ENCODE peak calls at places on chromosomes 12 and 14, in seven cellular contexts. N is psoas muscle, A is progenitor cell of endocrine pancreas, I is hepatocyte, K is tibial nerve, B is neural progenitor cell, F is uterus. M is an unnamed sample.
A peak's percentile ranks its signal among the peaks of the same experiment; 100 is the strongest.

GRCh38 chr12:69904761-69905160 is 79.7 kb downstream of the MYRFL start:
- DNase-seq in A (no peak), F (no peak), I (no peak), K (no peak), B (peak; percentile 16), N (no peak), M (no peak)

GRCh38 chr14:90487031-90487430 is 90.2 kb downstream of the CALM1 start:
- DNase-seq in N (no peak), A (no peak), F (no peak), K (no peak), B (no peak), I (no peak), M (no peak)

GRCh38 chr12:19657401-19657800 is 218.1 kb downstream of the AEBP2 start:
- DNase-seq in N (no peak), B (no peak), I (no peak), A (no peak), F (no peak), K (no peak), M (no peak)

GRCh38 chr14:100067481-100067880 is 2.3 kb downstream of the EVL start:
- DNase-seq in I (no peak), B (no peak), N (no peak), K (no peak), F (no peak), A (no peak), M (no peak)

GRCh38 chr12:62715086-62715786 is 219.7 kb downstream of the PPM1H start:
- DNase-seq in A (no peak), B (peak; percentile 61), I (no peak), K (peak; percentile 27), F (peak; percentile 35), N (no peak), M (no peak)

GRCh38 chr12:71727958-71728357 is 26.7 kb upstream of the RAB21 start:
- DNase-seq in F (no peak), K (no peak), N (no peak), I (no peak), B (no peak), A (no peak), M (no peak)

GRCh38 chr12:117528538-117528937 is 167.1 kb upstream of the NOS1 start:
- DNase-seq in F (no peak), N (no peak), A (no peak), I (no peak), B (no peak), K (no peak), M (no peak)

GRCh38 chr12:132342322-132342721 is 12.9 kb upstream of the GALNT9 start:
- DNase-seq in B (peak; percentile 63), K (no peak), A (no peak), I (no peak), N (no peak), F (no peak), M (peak; percentile 68)

GRCh38 chr12:93967454-93967853 is 180.9 kb upstream of the PLXNC1 start:
- DNase-seq in F (no peak), A (no peak), I (no peak), K (no peak), B (no peak), N (no peak), M (no peak)

GRCh38 chr14:64442300-64442988 is 22.9 kb upstream of the AKAP5 start:
- DNase-seq in I (peak; percentile 15), B (no peak), N (no peak), K (no peak), A (no peak), F (peak; percentile 30), M (no peak)

GRCh38 chr14:24960816-24961215 is 89.1 kb downstream of the STXBP6 start:
- DNase-seq in F (no peak), I (no peak), K (no peak), A (no peak), B (no peak), N (no peak), M (no peak)

GRCh38 chr12:29428630-29429029 is 47.7 kb upstream of the ERGIC2 start:
- DNase-seq in A (no peak), F (no peak), K (no peak), I (peak; percentile 25), N (no peak), B (no peak), M (no peak)

GRCh38 chr12:5944053-5944452 is 1.0 kb downstream of the ANO2 start:
- DNase-seq in A (no peak), I (no peak), N (no peak), F (no peak), B (no peak), K (no peak), M (no peak)

DNA sequence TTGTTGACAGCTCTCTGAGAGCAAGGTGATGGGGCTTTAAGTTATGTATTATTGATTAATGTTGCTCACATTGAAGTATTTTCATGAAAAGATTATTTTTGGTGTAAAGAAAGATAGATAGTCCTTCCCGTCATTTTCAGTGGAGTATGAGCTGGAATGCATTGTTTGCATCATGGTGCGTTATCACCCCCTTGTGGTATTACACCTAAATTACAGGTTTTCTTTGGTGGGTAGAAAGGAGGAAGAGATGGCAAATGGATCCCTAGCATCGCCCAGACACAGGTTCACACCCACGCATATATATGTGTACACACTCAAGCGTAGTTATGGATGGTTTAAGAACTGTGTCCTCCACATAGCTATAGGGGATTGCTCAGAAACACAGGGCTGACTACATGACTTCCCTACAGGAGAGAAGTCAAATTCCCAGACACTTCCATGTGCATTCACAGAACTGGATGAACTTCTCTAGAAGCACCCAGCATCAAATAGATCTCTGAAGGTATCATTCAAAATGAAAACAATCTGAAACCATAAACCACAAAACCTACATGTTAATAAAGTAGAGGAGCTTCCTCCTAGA is 14.4 kb upstream of the SERPINA10 start:
- DNase-seq in K (no peak), N (no peak), B (peak; percentile 20), I (peak; percentile 38), F (no peak), A (no peak), M (no peak)
- TF ChIP-seq CTCF in K (no peak), N (no peak), B (peak; percentile 64), I (peak; percentile 36), F (no peak), A (peak; percentile 45), M (peak; percentile 60)

DNA sequence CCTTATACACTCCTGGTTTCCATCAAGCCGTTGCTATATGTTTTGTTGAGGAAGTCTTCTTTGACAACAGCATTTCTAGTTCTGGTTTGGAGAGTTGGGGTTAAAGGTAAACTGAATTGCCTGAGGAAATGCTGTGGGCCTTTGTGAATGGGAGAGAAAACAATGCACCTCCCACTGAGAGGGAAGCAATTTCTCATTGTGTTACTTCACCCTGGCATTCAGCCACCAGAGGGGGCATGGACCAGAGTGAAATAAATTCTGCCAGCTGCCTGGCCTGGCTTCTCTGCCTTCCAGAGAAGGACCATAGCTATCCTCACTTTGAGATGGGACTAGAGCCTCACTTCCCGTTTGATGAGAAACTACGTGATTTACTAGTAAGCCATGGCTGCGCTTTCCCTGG is 475.3 kb downstream of the EGLN3 start:
- DNase-seq in N (no peak), B (peak; percentile 95), I (peak; percentile 44), K (no peak), A (peak; percentile 44), F (no peak), M (peak; percentile 75)
- TF ChIP-seq CTCF in N (no peak), B (peak; percentile 70), I (peak; percentile 41), K (no peak), A (peak; percentile 67), F (no peak), M (peak; percentile 43)

DNA sequence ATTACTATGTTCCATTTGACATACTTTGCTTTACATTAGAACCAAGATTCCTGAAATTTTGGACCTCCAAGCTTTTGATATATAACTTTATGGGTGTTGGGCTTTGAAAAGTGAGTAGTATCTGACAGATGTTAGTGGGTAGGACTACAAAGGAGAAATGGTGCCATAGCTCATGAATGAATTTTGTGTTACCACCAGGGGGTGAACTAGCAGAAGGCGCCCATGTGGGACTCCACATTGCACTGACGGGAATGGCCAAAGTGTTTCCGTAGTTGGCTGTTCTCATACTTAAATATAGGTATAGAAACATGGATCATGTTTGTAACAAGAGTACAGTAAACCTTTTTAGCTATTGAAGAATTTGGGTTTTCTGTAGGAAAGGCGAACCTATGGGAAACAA is 337.5 kb downstream of the FLRT2 start:
- DNase-seq in N (no peak), B (no peak), I (no peak), K (no peak), F (no peak), A (no peak), M (peak; percentile 20)
- TF ChIP-seq CTCF in N (no peak), B (peak; percentile 12), I (no peak), K (no peak), F (no peak), A (no peak), M (no peak)

GRCh38 chr12:77928078-77928477 is 97.4 kb downstream of the NAV3 start:
- DNase-seq in K (no peak), F (no peak), I (no peak), A (no peak), B (no peak), N (no peak), M (no peak)

GRCh38 chr12:77924703-77925102 is 94.0 kb downstream of the NAV3 start:
- DNase-seq in F (no peak), I (peak; percentile 15), B (no peak), N (no peak), A (no peak), K (no peak), M (no peak)

GRCh38 chr12:77923882-77924281 is 93.2 kb downstream of the NAV3 start:
- DNase-seq in F (no peak), B (no peak), A (no peak), K (no peak), I (no peak), N (no peak), M (no peak)

DNA sequence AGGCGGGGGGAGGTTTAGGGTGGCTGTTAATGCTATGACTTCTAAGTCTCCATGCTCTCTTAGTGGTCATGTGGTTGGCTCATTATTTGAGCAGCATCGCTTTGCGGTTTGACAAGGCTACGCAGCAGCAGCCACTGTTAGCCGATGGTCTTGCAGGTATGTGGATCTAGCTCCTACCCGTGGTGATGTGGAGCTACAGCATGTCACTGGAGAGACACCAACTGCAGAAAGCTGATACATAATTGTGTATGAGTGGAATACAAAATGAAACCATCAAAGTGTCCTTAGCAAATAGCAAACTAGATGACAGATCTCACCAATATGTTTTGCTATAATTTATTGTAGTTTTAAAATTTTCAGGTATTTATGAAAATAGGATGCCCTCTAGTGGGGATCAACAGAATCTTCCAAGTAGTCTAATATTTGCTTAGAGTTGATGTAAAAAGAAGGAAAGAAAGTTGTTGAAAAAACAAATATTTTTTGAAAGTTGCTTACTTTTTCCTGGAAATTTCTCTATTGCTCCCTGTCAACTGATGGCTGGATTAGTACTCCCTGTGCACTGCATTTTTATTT is 94.9 kb downstream of the NAV3 start:
- DNase-seq in I (peak; percentile 85), N (peak; percentile 70), F (peak; percentile 70), K (peak; percentile 34), B (peak; percentile 91), A (peak; percentile 39), M (peak; percentile 69)
- TF ChIP-seq CTCF in I (peak; percentile 100), N (peak; percentile 61), F (peak; percentile 76), K (peak; percentile 83), B (peak; percentile 100), A (peak; percentile 99), M (peak; percentile 86)

GRCh38 chr14:86865934-86866333 is 1127.0 kb downstream of the GALC start:
- DNase-seq in K (no peak), I (no peak), N (no peak), A (no peak), F (no peak), B (no peak), M (no peak)
- TF ChIP-seq CTCF in K (no peak), I (no peak), N (no peak), A (no peak), F (no peak), B (no peak), M (no peak)

GRCh38 chr12:48336564-48336963 is 14.2 kb downstream of the ZNF641 start:
- DNase-seq in B (peak; percentile 25), A (no peak), N (no peak), F (no peak), I (no peak), K (no peak), M (peak; percentile 35)
- TF ChIP-seq CTCF in B (peak; percentile 55), A (no peak), N (no peak), F (no peak), I (peak; percentile 27), K (no peak), M (no peak)

M was measured in WTC11.